ENCODE peak calls at places on chromosomes 5 and 9, in eight cellular contexts. E is IMR-90; K is H1; I is retinal pigment epithelial cell; D is mammary epithelial cell; H is CD8-positive, alpha-beta T cell; A is fibroblast of lung; R is cardiac muscle cell. U is an unnamed sample.

GRCh38 chr5:180423598-180423997 is 70.5 kb upstream of the GFPT2 start:
- DNase-seq in H (no peak), R (no peak), I (no peak), A (no peak), E (no peak), K (no peak), D (no peak), U (no peak)

GRCh38 chr5:143921525-143922311 is 109.8 kb downstream of the HMHB1 start:
- DNase-seq in H (no peak), D (peak), E (peak), R (peak), A (peak), K (no peak), I (peak), U (no peak)

GRCh38 chr9:36214571-36214970 is 23.9 kb downstream of the CLTA start:
- DNase-seq in E (peak), K (no peak), I (no peak), H (no peak), A (peak), D (no peak), R (peak), U (no peak)

GRCh38 chr5:125829349-125829748 is 593.9 kb upstream of the GRAMD2B start:
- DNase-seq in A (no peak), I (no peak), R (no peak), H (no peak), E (no peak), D (no peak), K (no peak), U (no peak)

GRCh38 chr9:137230720-137231207 is at the start of gene SLC34A3:
- DNase-seq in I (no peak), K (no peak), D (no peak), R (no peak), H (no peak), E (no peak), A (no peak), U (no peak)

GRCh38 chr5:89105836-89106235 is 222.9 kb upstream of the MEF2C start:
- DNase-seq in D (peak), E (no peak), R (no peak), K (no peak), A (no peak), I (no peak), H (no peak), U (no peak)

GRCh38 chr5:161412792-161413191 is 133.7 kb downstream of the GABRB2 start:
- DNase-seq in I (no peak), R (no peak), K (no peak), H (no peak), D (no peak), E (no peak), A (no peak), U (no peak)

GRCh38 chr5:570886-571285 is 41.3 kb upstream of the CEP72 start:
- DNase-seq in A (no peak), K (no peak), I (no peak), R (no peak), E (no peak), D (no peak), H (no peak), U (no peak)

GRCh38 chr5:150505041-150505511 is 2.9 kb upstream of the NDST1 start:
- DNase-seq in I (no peak), K (no peak), A (no peak), H (no peak), E (no peak), R (no peak), D (peak), U (no peak)

GRCh38 chr5:73783823-73784222 is 157.8 kb downstream of the ARHGEF28 start:
- DNase-seq in K (no peak), A (peak), I (no peak), R (peak), E (peak), H (no peak), D (peak), U (no peak)

GRCh38 chr5:83562817-83563557 is 91.4 kb downstream of the VCAN start:
- DNase-seq in R (peak), H (no peak), D (no peak), K (no peak), E (peak), I (peak), A (peak), U (no peak)

GRCh38 chr5:95081500-95082355 is 203.2 kb downstream of the MCTP1 start:
- DNase-seq in D (peak), I (peak), A (peak), K (no peak), R (peak), H (no peak), E (peak), U (peak)

GRCh38 chr9:136201609-136202448 is 3.1 kb downstream of the LHX3 start:
- DNase-seq in R (peak), D (no peak), A (no peak), H (no peak), K (peak), E (no peak), I (no peak), U (no peak)

GRCh38 chr9:86407022-86407421 is 52.8 kb upstream of the TUT7 start:
- DNase-seq in E (peak), I (peak), R (peak), H (no peak), A (peak), K (no peak), D (peak), U (no peak)

GRCh38 chr5:34771076-34771475 is 67.9 kb upstream of the TTC23L start:
- DNase-seq in K (no peak), R (no peak), A (no peak), D (no peak), E (no peak), H (no peak), I (no peak), U (no peak)

GRCh38 chr5:59317023-59317771 is 576.3 kb downstream of the PDE4D start:
- DNase-seq in H (no peak), I (no peak), R (peak), A (peak), D (peak), E (peak), K (no peak), U (peak)

GRCh38 chr5:139975306-139975705 is 67.8 kb downstream of the NRG2 start:
- DNase-seq in R (no peak), A (no peak), E (no peak), K (peak), I (no peak), H (no peak), D (no peak), U (no peak)

GRCh38 chr5:52481851-52482250 is 305.9 kb upstream of the ITGA1 start:
- DNase-seq in A (no peak), D (no peak), I (no peak), K (no peak), H (no peak), R (no peak), E (no peak), U (no peak)

GRCh38 chr5:34695275-34696032 is 39.3 kb downstream of the RAI14 start:
- DNase-seq in K (no peak), D (no peak), A (no peak), R (no peak), E (no peak), H (no peak), I (no peak), U (no peak)

GRCh38 chr5:5419291-5420210 is 2.9 kb upstream of the ICE1 start:
- DNase-seq in K (no peak), I (peak), R (peak), H (no peak), D (peak), A (peak), E (peak), U (peak)

GRCh38 chr9:126055386-126055785 is 271.2 kb upstream of the MVB12B start:
- DNase-seq in H (no peak), D (peak), K (no peak), I (peak), A (no peak), E (peak), R (peak), U (no peak)

GRCh38 chr5:96431376-96432244 is 1.4 kb downstream of the PCSK1 start:
- DNase-seq in E (peak), H (no peak), K (peak), A (peak), R (peak), I (no peak), D (peak), U (no peak)

GRCh38 chr5:132837868-132838267 is 7.4 kb upstream of the SHROOM1 start:
- DNase-seq in K (no peak), H (no peak), D (no peak), R (no peak), I (no peak), A (no peak), E (no peak), U (peak)

GRCh38 chr5:92560698-92561361 is 1020.2 kb downstream of the NR2F1-AS1 start:
- DNase-seq in R (peak), E (peak), A (peak), D (no peak), I (peak), H (no peak), K (no peak), U (no peak)

GRCh38 chr9:120402741-120403542 is 177.0 kb downstream of the CDK5RAP2 start:
- DNase-seq in R (peak), H (no peak), K (no peak), A (peak), D (peak), E (peak), I (no peak), U (no peak)

GRCh38 chr9:132006657-132007370 is 72.9 kb downstream of the MED27 start:
- DNase-seq in A (peak), D (peak), E (peak), K (no peak), H (no peak), R (peak), I (peak), U (no peak)

GRCh38 chr9:95773061-95773433 is 102.4 kb upstream of the ERCC6L2 start:
- DNase-seq in E (peak), I (no peak), H (no peak), D (no peak), A (peak), R (peak), K (no peak), U (no peak)

GRCh38 chr5:149400304-149400703 is 21.2 kb upstream of the IL17B start:
- DNase-seq in I (no peak), E (no peak), K (no peak), H (no peak), A (no peak), D (no peak), R (no peak), U (no peak)

GRCh38 chr5:7078901-7079300 is 317.0 kb upstream of the ADCY2 start:
- DNase-seq in A (no peak), I (no peak), K (peak), E (no peak), H (no peak), D (no peak), R (no peak), U (no peak)

GRCh38 chr5:39080597-39081204 is 6.5 kb upstream of the RICTOR start:
- DNase-seq in K (no peak), A (peak), I (peak), E (peak), H (no peak), R (peak), D (peak), U (peak)

GRCh38 chr5:157558089-157558595 is 17.4 kb downstream of the ADAM19 start:
- DNase-seq in E (peak), I (peak), A (peak), H (no peak), D (peak), R (peak), K (no peak), U (no peak)

GRCh38 chr5:85647349-85648127 is 970.2 kb upstream of the COX7C start:
- DNase-seq in H (no peak), R (no peak), E (no peak), D (no peak), A (no peak), K (no peak), I (no peak), U (peak)

GRCh38 chr9:6641073-6641455 is 4.5 kb downstream of the GLDC start:
- DNase-seq in D (no peak), R (no peak), I (no peak), H (no peak), E (no peak), A (no peak), K (no peak), U (no peak)

DNA sequence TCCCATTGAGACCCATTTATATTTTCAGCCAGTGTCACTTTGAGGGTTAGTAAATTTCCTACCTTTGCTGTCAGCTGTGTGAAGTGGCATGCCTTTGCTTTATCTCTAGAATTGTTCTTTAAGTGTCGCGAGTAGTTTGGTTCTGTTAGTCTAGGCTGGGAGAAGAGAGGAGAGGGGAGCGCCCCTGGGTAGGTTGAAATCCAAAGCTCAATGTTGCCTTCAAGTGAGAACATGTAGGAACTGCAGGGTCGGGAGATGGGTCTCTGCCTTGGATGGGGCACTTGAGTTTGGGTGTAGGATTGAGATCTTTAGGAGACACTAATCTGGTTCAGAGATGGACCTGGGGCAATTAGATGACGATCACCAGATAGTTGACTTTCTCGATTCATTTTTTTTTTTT is 46.3 kb downstream of the STC2 start:
- DNase-seq in E (peak), K (no peak), A (peak), R (peak), H (no peak), I (no peak), D (no peak), U (no peak)
- TF ChIP-seq CTCF in E (peak), K (peak), A (peak), R (peak), H (no peak), I (peak), D (peak), U (peak)

GRCh38 chr5:136674178-136674577 is 308.8 kb upstream of the TRPC7 start:
- DNase-seq in I (no peak), D (no peak), E (no peak), A (no peak), H (no peak), K (no peak), R (no peak), U (no peak)

GRCh38 chr5:136677219-136677618 is 311.9 kb upstream of the TRPC7 start:
- DNase-seq in H (no peak), D (no peak), R (no peak), K (no peak), E (peak), A (no peak), I (no peak), U (no peak)

DNA sequence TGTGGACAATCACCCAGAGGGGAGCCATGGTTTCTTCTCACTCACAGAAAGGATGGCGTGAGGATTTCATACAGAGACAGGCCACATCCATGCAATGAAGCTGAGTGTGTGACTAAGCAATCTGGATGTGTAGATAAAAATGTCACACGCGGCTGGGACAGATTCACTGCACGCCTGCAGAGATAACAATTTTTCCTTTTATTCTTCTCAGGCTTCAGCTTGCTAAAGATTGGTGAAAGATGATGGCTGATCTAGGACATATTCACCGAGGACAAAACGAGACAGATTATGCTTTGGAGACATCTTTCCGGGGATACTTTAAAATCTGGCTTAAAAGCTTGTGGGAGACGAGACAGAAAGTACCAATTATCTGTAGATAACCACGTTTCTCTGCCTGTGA is 313.9 kb upstream of the TRPC7 start:
- DNase-seq in H (no peak), K (no peak), R (no peak), E (no peak), I (no peak), A (no peak), D (no peak), U (no peak)
- H3K4me3 ChIP-seq in H (no peak), K (no peak), R (no peak), E (no peak), I (no peak), A (no peak), D (no peak), U (no peak)

GRCh38 chr9:115556432-115556831 is 438.5 kb upstream of the TNC start:
- DNase-seq in H (no peak), D (no peak), K (no peak), I (no peak), A (no peak), R (no peak), E (no peak), U (no peak)
- TF ChIP-seq CTCF in H (no peak), D (no peak), K (no peak), I (no peak), A (no peak), R (no peak), E (no peak), U (no peak)

GRCh38 chr9:104758974-104759373 is 5.0 kb upstream of the NIPSNAP3B start:
- DNase-seq in K (no peak), E (no peak), H (no peak), D (no peak), R (no peak), I (no peak), A (no peak), U (no peak)
- H3K4me3 ChIP-seq in K (no peak), E (no peak), H (no peak), D (no peak), R (no peak), I (no peak), A (no peak), U (no peak)